ENCODE peak calls at places on chromosomes 11 and 22, in ten cellular contexts. N is hepatocyte; K is H9; H is GM23248; D is tibial artery; W is suprapubic skin; T is SJSA1; O is esophagus squamous epithelium; R is naive thymus-derived CD4-positive, alpha-beta T cell; S is body of pancreas. Y is an unnamed sample. For H3K4me1, the result is how much of the 10 kb centered on the place peaks cover.

GRCh38 chr22:25987948-25988347 is 181.3 kb upstream of the SEZ6L start:
- DNase-seq in R (no peak), S (no peak), H (no peak), N (no peak), D (no peak), O (no peak), W (no peak), T (no peak), K (no peak), Y (no peak)

GRCh38 chr11:112439614-112440013 is 179.0 kb upstream of the PLET1 start:
- DNase-seq in H (no peak), O (no peak), K (no peak), T (no peak), N (no peak), R (no peak), D (no peak), W (no peak), S (no peak), Y (no peak)

GRCh38 chr11:85685131-85685819 is 720 bp downstream of the CCDC89 start:
- DNase-seq in N (peak), R (no peak), S (no peak), K (peak), O (no peak), H (peak), T (no peak), D (no peak), W (no peak), Y (peak)

GRCh38 chr22:30305519-30305905 is 16.2 kb upstream of the CASTOR1 start:
- DNase-seq in S (no peak), H (peak), T (no peak), K (no peak), N (no peak), R (peak), W (peak), O (no peak), D (peak), Y (peak)

GRCh38 chr22:42321908-42322561 is 51.6 kb upstream of the TCF20 start:
- DNase-seq in K (no peak), H (no peak), N (peak), O (no peak), D (no peak), S (no peak), R (no peak), T (no peak), W (no peak), Y (no peak)

GRCh38 chr22:43235445-43236400 is 48.8 kb upstream of the TTLL12 start:
- DNase-seq in R (no peak), T (no peak), K (no peak), D (no peak), H (no peak), O (no peak), S (no peak), W (no peak), N (no peak), Y (no peak)

GRCh38 chr11:111764621-111765020 is 1.6 kb downstream of the PPP2R1B start:
- DNase-seq in O (no peak), N (no peak), K (no peak), R (no peak), S (no peak), D (no peak), W (no peak), T (peak), H (peak), Y (no peak)

GRCh38 chr22:26921726-26922125 is 264.3 kb downstream of the MIAT start:
- DNase-seq in S (no peak), H (no peak), W (no peak), K (no peak), D (no peak), R (no peak), N (no peak), O (no peak), T (no peak), Y (no peak)

GRCh38 chr11:126829716-126830115 is 170.9 kb downstream of the KIRREL3 start:
- DNase-seq in W (no peak), R (no peak), O (no peak), S (no peak), N (no peak), T (no peak), H (no peak), K (no peak), D (no peak), Y (no peak)

GRCh38 chr22:28424427-28425080 is 255.1 kb downstream of the TTC28 start:
- DNase-seq in W (no peak), N (no peak), O (no peak), D (no peak), S (no peak), R (no peak), H (peak), T (no peak), K (no peak), Y (no peak)

GRCh38 chr11:103920449-103920848 is 116.0 kb upstream of the DDI1 start:
- DNase-seq in O (no peak), R (no peak), D (no peak), S (no peak), W (no peak), N (no peak), K (no peak), H (peak), T (no peak), Y (no peak)

GRCh38 chr11:30992513-30992849 is 377.1 kb downstream of the DCDC1 start:
- DNase-seq in R (no peak), D (no peak), N (peak), S (no peak), W (no peak), O (no peak), T (no peak), K (no peak), H (no peak), Y (no peak)

GRCh38 chr11:104301776-104302175 is 137.8 kb upstream of the PDGFD start:
- DNase-seq in D (no peak), R (no peak), K (no peak), S (no peak), O (no peak), W (no peak), H (no peak), N (no peak), T (no peak), Y (no peak)

GRCh38 chr11:129595043-129595962 is 219.7 kb downstream of the BARX2 start:
- DNase-seq in S (no peak), K (no peak), H (no peak), N (no peak), O (no peak), T (no peak), D (no peak), R (no peak), W (no peak), Y (no peak)

GRCh38 chr11:33539659-33540249 is 160.9 kb downstream of the C11orf91 start:
- DNase-seq in K (no peak), W (no peak), R (no peak), T (no peak), S (no peak), N (no peak), O (no peak), D (no peak), H (peak), Y (no peak)

GRCh38 chr22:34886812-34887211 is 179.1 kb upstream of the ISX start:
- DNase-seq in S (no peak), N (no peak), D (no peak), T (no peak), W (no peak), O (no peak), H (no peak), R (no peak), K (no peak), Y (no peak)

GRCh38 chr11:118771481-118772278 is 19.3 kb downstream of the DDX6 start:
- DNase-seq in S (no peak), O (no peak), K (no peak), H (no peak), N (no peak), W (no peak), D (no peak), R (no peak), T (no peak), Y (no peak)

GRCh38 chr11:66315921-66316811 is 678 bp downstream of the CD248 start:
- DNase-seq in R (no peak), H (peak), D (no peak), T (peak), N (no peak), K (no peak), O (no peak), W (no peak), S (no peak), Y (peak)

GRCh38 chr22:30573594-30574094 is 821 bp downstream of the GAL3ST1 start:
- DNase-seq in W (no peak), D (no peak), N (peak), K (no peak), R (no peak), S (peak), H (no peak), O (no peak), T (no peak), Y (no peak)

GRCh38 chr11:134951305-134951700 is 539.3 kb upstream of the B3GAT1 start:
- DNase-seq in O (no peak), T (peak), R (no peak), W (no peak), K (no peak), N (peak), S (no peak), D (peak), H (peak), Y (no peak)

GRCh38 chr22:36350751-36351594 is 36.8 kb downstream of the MYH9 start:
- DNase-seq in R (no peak), O (no peak), N (peak), W (no peak), S (peak), T (peak), H (peak), K (no peak), D (no peak), Y (peak)

GRCh38 chr11:2940166-2940929 is 11.1 kb upstream of the PHLDA2 start:
- DNase-seq in N (no peak), S (no peak), D (no peak), W (peak), O (no peak), K (peak), T (peak), H (peak), R (peak), Y (peak)

GRCh38 chr22:24107668-24108067 is 73.6 kb upstream of the SUSD2 start:
- DNase-seq in S (peak), K (no peak), N (no peak), H (peak), O (no peak), T (no peak), D (peak), R (peak), W (peak), Y (peak)

DNA sequence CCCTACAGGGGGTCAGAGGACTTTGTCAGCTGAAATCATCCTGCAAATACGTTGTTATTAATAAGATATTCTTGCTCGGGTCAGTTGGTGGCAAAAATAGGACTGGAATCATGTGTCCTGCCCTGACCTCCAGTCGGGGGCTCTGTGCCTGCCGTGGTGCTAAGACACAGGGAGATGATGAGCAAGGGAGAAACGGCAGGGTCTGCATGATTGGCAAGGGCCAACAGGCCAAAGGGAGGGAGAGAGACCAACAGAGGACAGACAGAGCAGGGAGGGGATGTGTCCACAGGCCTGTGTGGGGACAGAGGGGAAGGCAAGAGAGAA is 10.4 kb upstream of the TSKU start:
- DNase-seq in R (no peak), O (no peak), H (no peak), T (no peak), D (no peak), S (no peak), N (no peak), W (no peak), K (no peak), Y (no peak)
- H3K4me1 ChIP-seq in R (under half), O (half or more), H (under half), T (half or more), D (half or more), S (half or more), N (under half), W (half or more), K (under half), Y (under half)

GRCh38 chr11:14607713-14608112 is 35.9 kb upstream of the PDE3B start:
- DNase-seq in S (no peak), N (no peak), D (no peak), R (no peak), T (no peak), W (no peak), K (no peak), H (no peak), O (no peak), Y (no peak)

GRCh38 chr11:14609902-14610301 is 33.7 kb upstream of the PDE3B start:
- DNase-seq in S (no peak), N (no peak), K (no peak), O (no peak), D (no peak), H (no peak), W (no peak), T (no peak), R (no peak), Y (no peak)

GRCh38 chr11:14612624-14613023 is 31.0 kb upstream of the PDE3B start:
- DNase-seq in W (no peak), T (no peak), D (no peak), R (no peak), O (no peak), N (peak), S (no peak), H (no peak), K (no peak), Y (no peak)

GRCh38 chr11:14614223-14614622 is 29.4 kb upstream of the PDE3B start:
- DNase-seq in K (no peak), S (no peak), R (no peak), O (no peak), H (no peak), N (no peak), T (no peak), D (no peak), W (no peak), Y (no peak)

GRCh38 chr11:14611939-14612338 is 31.7 kb upstream of the PDE3B start:
- DNase-seq in O (no peak), K (no peak), W (no peak), H (no peak), D (no peak), R (no peak), N (no peak), S (no peak), T (no peak), Y (no peak)
- H3K4me1 ChIP-seq in O (under half), K (under half), W (under half), H (under half), D (under half), R (under half), N (under half), S (under half), T (under half), Y (under half)

GRCh38 chr22:41267958-41268357 is 18.0 kb downstream of the RANGAP1 start:
- DNase-seq in D (no peak), R (no peak), O (no peak), S (no peak), W (no peak), H (no peak), T (no peak), K (no peak), N (no peak), Y (no peak)

GRCh38 chr22:41274856-41275255 is 11.1 kb downstream of the RANGAP1 start:
- DNase-seq in N (no peak), T (no peak), R (no peak), K (no peak), S (no peak), W (no peak), O (no peak), D (no peak), H (no peak), Y (no peak)

GRCh38 chr22:41273128-41273527 is 12.9 kb downstream of the RANGAP1 start:
- DNase-seq in K (no peak), S (no peak), N (no peak), D (no peak), T (no peak), H (no peak), O (no peak), W (no peak), R (no peak), Y (no peak)

DNA sequence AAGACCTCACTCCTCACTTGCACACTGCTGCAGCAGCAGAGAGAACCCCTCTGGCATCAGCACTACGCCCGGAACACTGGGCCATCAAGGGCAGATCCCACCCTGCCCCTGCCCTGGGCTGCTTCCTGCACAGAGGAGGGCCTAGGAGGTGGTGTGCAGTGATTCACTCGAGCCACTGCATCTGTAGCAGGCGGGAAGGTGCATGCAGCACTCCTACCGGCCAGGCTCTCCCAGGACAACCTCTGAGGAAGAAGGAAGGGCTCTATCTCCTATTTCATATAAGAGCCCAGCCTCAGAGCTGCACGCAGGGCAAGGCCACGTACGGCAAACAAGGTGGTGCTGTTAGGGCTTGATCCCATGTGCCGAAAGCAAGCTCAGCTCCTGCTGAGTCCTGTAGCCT is 14.2 kb downstream of the RANGAP1 start:
- DNase-seq in O (no peak), S (no peak), W (no peak), R (no peak), N (no peak), T (no peak), K (no peak), D (no peak), H (no peak), Y (no peak)
- H3K4me1 ChIP-seq in O (under half), S (under half), W (under half), R (under half), N (under half), T (under half), K (under half), D (under half), H (under half), Y (under half)

GRCh38 chr11:20522536-20522935 is 76.9 kb upstream of the SLC6A5 start:
- DNase-seq in H (no peak), T (no peak), W (no peak), K (no peak), O (no peak), N (no peak), D (no peak), R (no peak), S (no peak), Y (no peak)
- H3K4me1 ChIP-seq in H (under half), T (under half), W (under half), K (under half), O (under half), N (under half), D (under half), R (under half), S (under half), Y (under half)

DNA sequence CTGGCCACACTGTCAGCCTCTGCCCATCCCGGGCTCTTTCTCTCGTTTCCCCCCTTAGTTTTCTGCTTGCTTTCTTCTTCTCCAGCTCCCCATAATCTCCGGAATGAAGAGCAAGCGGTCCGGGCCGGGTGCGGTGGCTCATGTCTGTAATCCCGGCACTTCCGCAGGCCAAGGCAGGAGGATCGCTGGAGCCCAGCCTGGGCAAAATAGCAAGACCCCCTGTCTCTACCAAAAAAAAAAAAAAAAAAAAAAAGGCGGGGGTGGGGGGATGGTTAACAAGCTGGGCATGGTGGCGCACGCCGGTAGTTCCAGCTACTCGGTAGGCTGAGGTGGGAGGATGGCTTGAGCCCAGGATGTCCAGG is 40.8 kb downstream of the AHNAK start:
- DNase-seq in H (peak), N (no peak), D (no peak), K (no peak), T (no peak), O (no peak), S (no peak), R (no peak), W (no peak), Y (peak)
- H3K4me1 ChIP-seq in H (under half), N (half or more), D (under half), K (under half), T (half or more), O (half or more), S (under half), R (under half), W (half or more), Y (under half)

DNA sequence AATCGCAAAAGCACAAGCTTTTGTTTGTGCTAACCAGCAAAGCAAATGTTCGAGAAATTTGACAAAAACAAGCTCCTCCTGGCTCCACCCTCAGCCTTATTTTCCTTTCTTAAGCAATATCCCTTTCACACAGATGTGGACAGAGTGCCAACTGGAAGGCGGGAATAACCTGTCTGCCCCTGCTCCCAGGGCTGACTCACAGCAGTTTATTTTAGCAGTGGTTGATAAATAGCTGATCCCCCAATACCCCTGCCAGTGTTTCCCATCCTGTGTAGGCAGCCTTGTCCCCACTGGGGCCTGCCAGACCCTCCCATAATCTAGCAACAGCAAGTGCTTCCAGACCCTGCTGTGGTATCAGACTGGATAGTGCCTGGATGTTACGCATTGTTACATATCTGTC is 53.5 kb downstream of the PARVA start:
- DNase-seq in K (no peak), H (peak), W (peak), N (peak), S (peak), O (no peak), T (no peak), R (no peak), D (peak), Y (no peak)
- H3K4me1 ChIP-seq in K (under half), H (half or more), W (under half), N (under half), S (half or more), O (half or more), T (half or more), R (under half), D (half or more), Y (under half)

DNA sequence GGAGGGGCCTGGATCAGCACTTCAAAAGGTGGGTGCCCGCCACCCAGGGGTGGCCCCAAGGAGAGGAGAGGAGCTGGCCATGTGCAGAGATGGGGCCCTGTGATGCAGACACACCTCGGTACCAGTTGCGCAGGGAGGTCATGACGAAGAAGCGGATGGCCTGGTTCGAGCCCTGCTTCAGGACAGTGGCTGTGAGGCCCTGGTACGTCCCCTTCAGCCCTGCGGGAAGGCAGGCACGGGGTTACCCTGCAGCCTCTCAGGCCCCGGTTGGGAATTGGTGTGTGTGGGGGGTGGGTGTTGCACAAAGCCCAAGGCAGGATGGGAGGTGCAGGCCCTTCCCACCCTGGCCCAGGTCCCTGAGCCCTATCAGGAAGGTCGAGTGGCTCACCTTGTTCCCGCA is 1.8 kb downstream of the SLC25A1 start:
- DNase-seq in T (no peak), S (no peak), O (no peak), D (no peak), W (no peak), H (no peak), N (no peak), R (no peak), K (no peak), Y (no peak)
- H3K4me1 ChIP-seq in T (half or more), S (half or more), O (half or more), D (under half), W (half or more), H (under half), N (under half), R (under half), K (under half), Y (under half)

GRCh38 chr11:114774599-114775365 is 96.5 kb downstream of the NXPE2 start:
- DNase-seq in O (no peak), N (peak), W (no peak), K (peak), T (no peak), R (no peak), D (no peak), H (peak), S (peak), Y (no peak)

GRCh38 chr11:114773541-114774338 is 95.4 kb downstream of the NXPE2 start:
- DNase-seq in D (no peak), S (no peak), W (no peak), N (no peak), K (no peak), T (no peak), O (no peak), H (no peak), R (no peak), Y (no peak)

GRCh38 chr11:114779189-114779588 is 100.9 kb downstream of the NXPE2 start:
- DNase-seq in K (no peak), H (no peak), R (no peak), O (no peak), W (no peak), N (no peak), D (no peak), S (no peak), T (no peak), Y (peak)

GRCh38 chr11:114776956-114777355 is 98.6 kb downstream of the NXPE2 start:
- DNase-seq in D (no peak), W (no peak), S (no peak), K (no peak), R (no peak), H (no peak), N (no peak), O (no peak), T (no peak), Y (no peak)

GRCh38 chr11:114775849-114776621 is 97.7 kb downstream of the NXPE2 start:
- DNase-seq in H (no peak), O (no peak), T (no peak), N (no peak), S (no peak), D (no peak), R (no peak), K (no peak), W (no peak), Y (no peak)
- H3K4me1 ChIP-seq in H (under half), O (under half), T (under half), N (under half), S (under half), D (under half), R (under half), K (under half), W (under half), Y (under half)

Y was measured in kidney.